ENCODE peak calls at places on chromosomes 6 and 20, in four cellular contexts. O is HepG2, R is Panc1, K is HCT116. X is an unnamed sample.
A peak's percentile ranks its signal among the peaks of the same experiment; 100 is the strongest.

GRCh38 chr6:85015396-85015990 is 251.1 kb upstream of the TBX18 start:
- ATAC-seq in K (peak; percentile 99), R (peak; percentile 88), O (peak; percentile 99), X (no peak)

GRCh38 chr6:82681119-82681714 is 317.6 kb downstream of the TPBG start:
- ATAC-seq in O (no peak), K (no peak), R (no peak), X (no peak)

GRCh38 chr6:3418521-3419060 is 38.3 kb downstream of the SLC22A23 start:
- ATAC-seq in R (no peak), O (peak; percentile 51), K (peak; percentile 20), X (no peak)

GRCh38 chr20:59873409-59873808 is 60.0 kb downstream of the SYCP2 start:
- ATAC-seq in K (no peak), O (no peak), R (no peak), X (no peak)

GRCh38 chr6:140879861-140880260 is 1252.9 kb upstream of the GJE1 start:
- ATAC-seq in O (peak; percentile 46), K (no peak), R (no peak), X (no peak)

GRCh38 chr6:123240626-123241025 is 244.6 kb downstream of the CLVS2 start:
- ATAC-seq in K (no peak), O (no peak), R (no peak), X (no peak)

GRCh38 chr6:80357674-80358073 is 251.2 kb downstream of the BCKDHB start:
- ATAC-seq in R (no peak), K (no peak), O (no peak), X (peak; percentile 86)

GRCh38 chr20:62973033-62973745 is 20.7 kb downstream of the SLC17A9 start:
- ATAC-seq in R (no peak), K (no peak), O (no peak), X (no peak)

GRCh38 chr20:20130399-20130798 is 78.1 kb downstream of the CFAP61 start:
- ATAC-seq in O (peak; percentile 92), R (peak; percentile 87), K (peak; percentile 84), X (no peak)

GRCh38 chr6:105879902-105880547 is 206.1 kb upstream of the PRDM1 start:
- ATAC-seq in O (no peak), R (no peak), K (no peak), X (peak; percentile 27)

GRCh38 chr6:117306227-117306784 is 40.9 kb downstream of the VGLL2 start:
- ATAC-seq in R (no peak), K (no peak), O (no peak), X (no peak)

GRCh38 chr6:87251725-87252124 is 70.7 kb upstream of the SMIM8 start:
- ATAC-seq in O (no peak), R (no peak), K (no peak), X (no peak)

GRCh38 chr6:121533321-121533841 is 97.9 kb downstream of the GJA1 start:
- ATAC-seq in O (no peak), K (no peak), R (no peak), X (no peak)

GRCh38 chr6:75632247-75632646 is 30.6 kb downstream of the SENP6 start:
- ATAC-seq in O (no peak), R (no peak), K (no peak), X (no peak)

GRCh38 chr6:7960848-7961247 is 50.3 kb upstream of the TXNDC5 start:
- ATAC-seq in O (no peak), K (no peak), R (no peak), X (no peak)

GRCh38 chr6:135372758-135373157 is 124.8 kb downstream of the AHI1 start:
- ATAC-seq in R (no peak), K (no peak), O (no peak), X (no peak)

GRCh38 chr6:39111280-39111679 is 3.7 kb downstream of the SAYSD1 start:
- ATAC-seq in K (no peak), R (no peak), O (no peak), X (no peak)

GRCh38 chr20:13426870-13427269 is 205.8 kb downstream of the ISM1 start:
- ATAC-seq in R (no peak), K (no peak), O (no peak), X (no peak)

GRCh38 chr6:26430787-26431186 is 9.5 kb upstream of the BTN3A3 start:
- ATAC-seq in R (no peak), O (no peak), K (no peak), X (no peak)

GRCh38 chr20:34249291-34249690 is 8.1 kb downstream of the ASIP start:
- ATAC-seq in K (no peak), R (no peak), O (no peak), X (no peak)

GRCh38 chr6:43828711-43829110 is 58.7 kb downstream of the VEGFA start:
- ATAC-seq in R (no peak), K (peak; percentile 69), O (no peak), X (no peak)

GRCh38 chr6:11771473-11772048 is 7.0 kb downstream of the ADTRP start:
- ATAC-seq in R (no peak), K (peak; percentile 6), O (no peak), X (no peak)

GRCh38 chr6:105873256-105873704 is 212.9 kb upstream of the PRDM1 start:
- ATAC-seq in R (no peak), K (no peak), O (no peak), X (no peak)

GRCh38 chr6:158808918-158809678 is 10.1 kb downstream of the EZR start:
- ATAC-seq in O (peak; percentile 79), R (no peak), K (no peak), X (peak; percentile 78)

GRCh38 chr20:13453367-13453766 is 185.4 kb downstream of the TASP1 start:
- ATAC-seq in K (no peak), R (no peak), O (no peak), X (no peak)

GRCh38 chr6:32129297-32130088 is 595 bp downstream of the FKBPL start:
- ATAC-seq in K (no peak), R (peak; percentile 36), O (peak; percentile 1), X (peak; percentile 50)

GRCh38 chr20:34491226-34491931 is 24.8 kb upstream of the DYNLRB1 start:
- ATAC-seq in R (no peak), O (no peak), K (no peak), X (no peak)

GRCh38 chr6:36627801-36628246 is 33.7 kb downstream of the SRSF3 start:
- ATAC-seq in K (no peak), R (peak; percentile 56), O (no peak), X (peak; percentile 69)

GRCh38 chr6:15980801-15981200 is 148.1 kb upstream of the MYLIP start:
- ATAC-seq in K (no peak), O (no peak), R (no peak), X (no peak)

GRCh38 chr6:142953373-142954273 is 8.6 kb upstream of the HIVEP2 start:
- ATAC-seq in K (no peak), R (no peak), O (peak; percentile 60), X (no peak)

GRCh38 chr20:46144626-46145025 is 26.5 kb downstream of the CD40 start:
- ATAC-seq in O (no peak), K (peak; percentile 34), R (no peak), X (no peak)

GRCh38 chr6:14467591-14467990 is 350.0 kb downstream of the CD83 start:
- ATAC-seq in O (no peak), K (no peak), R (no peak), X (no peak)

GRCh38 chr6:123534264-123534663 is 102.5 kb downstream of the TRDN start:
- ATAC-seq in R (no peak), O (no peak), K (no peak), X (no peak)

GRCh38 chr6:66962082-66962481 is 1255.1 kb upstream of the EYS start:
- ATAC-seq in O (no peak), K (no peak), R (no peak), X (no peak)

GRCh38 chr20:43539975-43540672 is 18.7 kb upstream of the SGK2 start:
- ATAC-seq in O (no peak), R (no peak), K (no peak), X (no peak)

DNA sequence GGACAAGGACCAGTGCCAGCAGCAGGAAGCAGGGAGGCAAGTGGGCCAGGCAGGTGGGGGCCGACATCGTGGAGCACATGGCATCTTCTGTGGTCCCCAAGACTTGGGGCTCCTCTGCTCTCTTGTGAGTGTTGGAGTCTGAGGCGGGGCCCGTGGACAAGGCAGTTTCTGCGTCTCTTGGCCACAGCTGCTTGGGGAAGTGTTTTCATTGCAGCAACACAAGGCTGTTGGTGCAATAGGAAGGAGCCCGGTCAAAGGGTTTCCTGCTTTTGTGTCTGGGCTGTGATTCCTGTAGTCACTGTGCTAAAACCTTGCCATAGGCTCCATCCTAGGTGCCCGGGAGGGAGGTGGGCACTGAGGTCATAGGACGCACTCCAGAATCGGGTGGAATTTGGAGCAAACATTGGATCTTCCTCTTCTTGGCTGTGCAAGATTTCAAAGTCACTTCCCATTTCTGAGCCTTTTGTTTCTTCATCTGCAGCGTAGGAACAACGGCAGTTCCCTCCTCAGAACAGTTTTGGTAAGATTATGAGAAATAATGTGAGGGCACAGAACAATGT is at the start of gene SIRPB2:
- ATAC-seq in R (no peak), K (no peak), O (no peak), X (peak; percentile 72)
- TF ChIP-seq POLR2AphosphoS5 in R (no peak), K (no peak), O (no peak), X (no peak)

DNA sequence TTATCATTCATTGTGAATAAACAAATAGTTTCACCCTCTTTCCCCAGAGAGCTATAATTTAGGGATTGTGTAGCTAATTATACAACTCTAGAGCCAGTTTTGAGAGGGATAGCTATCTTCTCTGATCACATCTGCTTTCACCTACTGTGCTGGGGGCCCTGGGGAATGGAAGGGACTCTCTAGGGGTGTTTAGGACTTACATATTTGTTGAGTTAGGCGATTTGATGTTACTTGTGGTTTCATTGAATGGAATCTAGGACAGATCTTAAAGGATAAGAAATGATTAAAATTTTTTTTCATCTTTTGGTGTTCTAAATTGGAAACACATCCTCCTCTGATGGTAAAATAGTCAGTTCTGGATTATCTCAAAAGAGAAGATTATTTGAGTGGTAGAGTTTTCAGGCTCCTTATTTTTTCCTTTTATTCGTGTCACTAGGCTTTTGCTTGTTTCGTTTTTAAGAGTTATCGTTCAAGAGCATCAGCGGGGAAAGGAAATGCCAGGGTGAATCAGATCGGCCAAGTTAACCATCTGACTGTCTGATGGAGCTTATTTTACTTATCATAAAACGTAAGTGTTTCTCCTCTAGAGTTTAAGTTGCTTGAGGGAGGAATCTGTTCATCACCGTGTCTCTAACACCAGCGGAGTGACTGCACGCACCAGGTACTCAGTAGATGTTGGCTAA is 236.7 kb downstream of the FARS2 start:
- ATAC-seq in O (no peak), R (peak; percentile 74), K (no peak), X (no peak)
- TF ChIP-seq POLR2AphosphoS5 in O (no peak), R (no peak), K (no peak), X (no peak)

GRCh38 chr20:50797142-50797541 is 2.3 kb downstream of the BCAS4 start:
- ATAC-seq in K (no peak), O (no peak), R (no peak), X (no peak)

GRCh38 chr20:50798650-50799049 is 3.8 kb downstream of the BCAS4 start:
- ATAC-seq in R (no peak), K (no peak), O (no peak), X (no peak)

GRCh38 chr20:50794181-50794845 is 548 bp upstream of the BCAS4 start:
- ATAC-seq in R (peak; percentile 15), O (no peak), K (peak; percentile 0), X (no peak)

GRCh38 chr20:50792708-50793574 is 1.9 kb upstream of the BCAS4 start:
- ATAC-seq in O (no peak), K (no peak), R (no peak), X (no peak)

GRCh38 chr20:50794846-50795634 is at the start of gene BCAS4:
- ATAC-seq in O (peak; percentile 87), R (peak; percentile 82), K (peak; percentile 71), X (peak; percentile 85)
- TF ChIP-seq POLR2AphosphoS5 in O (peak; percentile 22), R (no peak), K (peak; percentile 68), X (no peak)

DNA sequence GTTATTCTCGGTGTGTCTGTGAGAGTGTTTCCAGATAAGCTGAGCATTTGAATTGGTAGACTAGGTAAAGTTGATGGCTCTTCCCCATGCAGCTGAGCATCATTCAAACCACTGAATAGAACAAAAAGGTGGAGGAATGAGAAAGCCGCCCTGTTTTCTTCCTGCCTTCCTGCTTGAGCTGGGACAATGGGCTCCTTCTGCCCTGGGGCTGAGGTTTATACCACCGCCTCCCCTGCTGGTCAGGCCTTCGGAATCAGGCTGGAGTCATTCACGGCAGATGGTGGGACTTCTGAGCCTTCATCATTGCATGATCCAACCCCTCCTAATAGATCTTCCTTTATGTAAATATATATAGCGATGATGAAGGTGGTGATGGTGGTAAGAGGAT is 124.9 kb downstream of the ANKRD60 start:
- ATAC-seq in O (no peak), R (no peak), K (no peak), X (no peak)
- TF ChIP-seq POLR2AphosphoS5 in O (no peak), R (no peak), K (no peak), X (no peak)